ENCODE peak calls at places on chromosomes 16 and 17, in seven cellular contexts. C is esophagus squamous epithelium, T is heart right ventricle, E is hepatocyte, U is A549, V is cardiac fibroblast, D is transverse colon. F is an unnamed sample.

GRCh38 chr17:82480345-82480744 is 21.8 kb downstream of the NARF start:
- DNase-seq in C (no peak), T (no peak), D (no peak), V (no peak), U (no peak), E (no peak), F (no peak)

GRCh38 chr17:76641501-76641900 is 2.1 kb downstream of the ST6GALNAC1 start:
- DNase-seq in T (no peak), V (no peak), C (no peak), E (peak), D (no peak), U (peak), F (no peak)

GRCh38 chr17:58338907-58339774 is 10.5 kb upstream of the TSPOAP1 start:
- DNase-seq in V (peak), C (no peak), D (peak), T (no peak), U (no peak), E (no peak), F (no peak)

GRCh38 chr17:32253117-32253611 is 12.5 kb upstream of the RHBDL3 start:
- DNase-seq in U (peak), V (peak), D (peak), C (no peak), E (peak), T (peak), F (peak)

GRCh38 chr16:30741461-30741914 is 6.7 kb upstream of the PHKG2 start:
- DNase-seq in C (no peak), D (peak), U (peak), E (peak), T (no peak), V (peak), F (no peak)

GRCh38 chr17:69828087-69828486 is 246.9 kb upstream of the KCNJ16 start:
- DNase-seq in U (no peak), E (no peak), V (peak), C (no peak), T (peak), D (no peak), F (no peak)

GRCh38 chr17:40535924-40536717 is 29.2 kb downstream of the CCR7 start:
- DNase-seq in D (no peak), U (no peak), T (peak), C (no peak), E (no peak), V (peak), F (no peak)

GRCh38 chr17:65588194-65588808 is 26.9 kb upstream of the AXIN2 start:
- DNase-seq in C (no peak), D (peak), E (peak), U (peak), T (no peak), V (peak), F (no peak)

GRCh38 chr16:8720967-8721692 is 46.7 kb downstream of the ABAT start:
- DNase-seq in V (no peak), C (no peak), E (no peak), D (peak), T (no peak), U (no peak), F (no peak)

GRCh38 chr17:4566785-4567184 is 6.4 kb upstream of the GGT6 start:
- DNase-seq in C (no peak), D (peak), E (peak), U (peak), V (peak), T (peak), F (peak)

GRCh38 chr17:40541060-40541872 is 24.0 kb downstream of the CCR7 start:
- DNase-seq in U (no peak), D (no peak), T (no peak), E (peak), C (no peak), V (no peak), F (peak)

GRCh38 chr16:28279006-28279405 is 13.3 kb upstream of the SBK1 start:
- DNase-seq in C (no peak), V (no peak), D (no peak), E (no peak), T (no peak), U (no peak), F (no peak)

GRCh38 chr17:10623786-10624338 is 33.2 kb downstream of the MYH3 start:
- DNase-seq in C (no peak), T (no peak), V (no peak), U (no peak), D (no peak), E (no peak), F (no peak)

GRCh38 chr16:55868980-55869379 is 6.2 kb downstream of the CES5A start:
- DNase-seq in E (no peak), D (no peak), V (no peak), U (no peak), C (no peak), T (no peak), F (no peak)

GRCh38 chr16:87539113-87539512 is 46.3 kb upstream of the ZCCHC14 start:
- DNase-seq in T (no peak), E (no peak), U (no peak), D (no peak), V (no peak), C (no peak), F (no peak)

GRCh38 chr17:79088997-79089328 is 14.3 kb downstream of the ENGASE start:
- DNase-seq in C (no peak), T (no peak), V (no peak), U (no peak), E (no peak), D (no peak), F (no peak)

GRCh38 chr17:79086609-79087427 is 12.2 kb downstream of the ENGASE start:
- DNase-seq in E (no peak), U (no peak), C (no peak), V (no peak), T (no peak), D (no peak), F (no peak)

GRCh38 chr17:79087428-79088143 is 13.0 kb downstream of the ENGASE start:
- DNase-seq in V (peak), U (peak), T (peak), C (no peak), D (peak), E (peak), F (peak)

GRCh38 chr17:79089720-79090502 is 15.3 kb downstream of the ENGASE start:
- DNase-seq in U (no peak), C (no peak), V (no peak), T (no peak), E (no peak), D (no peak), F (no peak)

GRCh38 chr17:79088266-79088996 is 13.8 kb downstream of the ENGASE start:
- DNase-seq in C (no peak), T (no peak), D (no peak), E (no peak), V (no peak), U (no peak), F (no peak)
- H3K4me3 ChIP-seq in C (no peak), T (no peak), D (no peak), E (no peak), V (no peak), U (no peak), F (no peak)

GRCh38 chr17:78484300-78485159 is 92.7 kb downstream of the DNAH17 start:
- DNase-seq in T (no peak), E (peak), C (no peak), U (peak), V (no peak), D (peak), F (no peak)
- H3K4me3 ChIP-seq in T (no peak), E (no peak), C (peak), U (peak), V (peak), D (peak), F (no peak)

GRCh38 chr17:46772013-46772878 is 46.2 kb downstream of the WNT3 start:
- DNase-seq in T (no peak), V (no peak), C (no peak), E (peak), D (peak), U (peak), F (no peak)

GRCh38 chr17:46771601-46772012 is 46.9 kb downstream of the WNT3 start:
- DNase-seq in V (peak), C (no peak), U (peak), E (peak), D (peak), T (no peak), F (no peak)

GRCh38 chr17:46773676-46774075 is 44.8 kb downstream of the WNT3 start:
- DNase-seq in T (no peak), E (no peak), U (no peak), C (no peak), D (no peak), V (no peak), F (no peak)

GRCh38 chr17:46774108-46774737 is 44.3 kb downstream of the WNT3 start:
- DNase-seq in U (peak), C (no peak), D (no peak), T (no peak), V (no peak), E (no peak), F (no peak)

GRCh38 chr17:46772879-46773620 is 45.4 kb downstream of the WNT3 start:
- DNase-seq in D (no peak), E (no peak), T (no peak), U (no peak), V (no peak), C (no peak), F (no peak)
- H3K4me3 ChIP-seq in D (no peak), E (no peak), T (no peak), U (no peak), V (no peak), C (no peak), F (no peak)

DNA sequence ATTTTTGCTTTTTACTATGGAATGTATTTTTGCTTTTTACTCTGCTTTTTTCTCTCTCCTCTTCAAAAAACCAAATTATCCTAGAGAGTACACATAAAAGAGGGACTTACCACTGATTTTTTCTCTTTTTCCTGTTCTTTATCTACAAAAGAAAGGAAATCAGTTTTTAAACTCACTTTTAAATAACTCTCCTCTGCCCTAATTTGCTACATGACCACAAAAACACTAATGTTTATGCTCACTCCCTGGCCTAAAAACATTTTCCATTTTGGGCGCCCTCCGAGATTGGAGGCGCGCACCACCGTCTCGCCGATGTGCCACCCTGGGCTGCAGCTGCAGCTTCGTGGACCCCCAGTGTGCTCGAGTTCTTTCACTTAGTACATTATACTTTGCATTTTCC is 1.1 kb downstream of the TK2 start:
- DNase-seq in E (no peak), U (no peak), V (no peak), C (no peak), T (no peak), D (no peak), F (no peak)
- H3K4me3 ChIP-seq in E (peak), U (peak), V (peak), C (peak), T (peak), D (peak), F (peak)

GRCh38 chr17:78361227-78361683 is 1.4 kb upstream of the SOCS3 start:
- DNase-seq in C (no peak), T (no peak), D (no peak), V (no peak), U (no peak), E (no peak), F (no peak)
- H3K4me3 ChIP-seq in C (no peak), T (no peak), D (no peak), V (no peak), U (no peak), E (no peak), F (no peak)

GRCh38 chr16:648071-648785 is 937 bp upstream of the WDR90 start:
- DNase-seq in D (peak), C (no peak), E (peak), U (peak), V (peak), T (no peak), F (no peak)
- H3K4me3 ChIP-seq in D (peak), C (peak), E (peak), U (peak), V (peak), T (peak), F (peak)

DNA sequence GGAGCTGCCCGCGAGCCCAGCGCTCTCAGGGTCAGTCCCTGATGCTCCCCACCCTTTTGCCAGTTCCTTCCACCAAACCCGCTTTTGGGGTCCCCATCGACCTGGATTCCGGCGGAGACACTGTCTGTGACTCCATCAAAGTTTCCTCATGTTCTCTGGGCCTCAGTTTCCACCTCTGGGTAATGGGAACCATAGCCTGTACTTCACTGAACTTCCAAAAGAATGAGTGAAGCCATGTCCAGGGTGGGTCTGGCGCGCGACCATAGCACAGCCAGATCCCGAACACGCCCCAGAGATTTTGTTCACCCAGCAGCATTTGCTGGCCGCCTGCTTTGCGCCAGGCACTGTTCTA is 328 bp downstream of the SDR42E2 start:
- DNase-seq in D (no peak), C (no peak), U (no peak), T (no peak), V (no peak), E (no peak), F (no peak)
- H3K4me3 ChIP-seq in D (no peak), C (peak), U (peak), T (peak), V (no peak), E (no peak), F (no peak)

DNA sequence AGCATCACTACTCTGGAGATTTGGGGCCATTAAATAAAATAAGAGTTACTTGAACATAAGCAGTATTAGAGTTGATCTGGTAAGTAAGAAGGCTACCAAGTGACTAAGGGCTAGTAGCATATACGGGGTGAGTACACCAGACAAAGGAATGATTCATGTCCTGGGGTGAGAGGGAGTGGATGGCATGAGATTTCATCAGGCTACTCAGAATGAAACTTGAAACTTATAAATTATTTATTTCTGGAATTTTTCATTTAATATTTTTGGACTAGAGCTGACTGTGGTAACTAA is 2.3 kb downstream of the SLFN5 start:
- DNase-seq in T (no peak), U (peak), C (no peak), D (no peak), V (peak), E (no peak), F (no peak)
- H3K4me3 ChIP-seq in T (peak), U (peak), C (peak), D (no peak), V (peak), E (no peak), F (no peak)

F was measured in uterus.